ENCODE peak calls at places on chromosomes 12 and 14, in five cellular contexts. A is endothelial cell of umbilical vein, L is sigmoid colon, J is transverse colon, N is GM12892. I is an unnamed sample.

GRCh38 chr14:56341766-56342418 is 223.7 kb downstream of the PELI2 start:
- DNase-seq in N (no peak), A (peak), J (no peak), L (no peak), I (no peak)

GRCh38 chr14:99579903-99580570 is 24.0 kb downstream of the CCDC85C start:
- DNase-seq in L (no peak), J (peak), A (peak), N (no peak), I (no peak)

GRCh38 chr14:56998728-56999127 is 188.4 kb upstream of the OTX2 start:
- DNase-seq in L (no peak), A (no peak), N (no peak), J (no peak), I (no peak)

GRCh38 chr12:6923851-6924250 is 3.9 kb upstream of the ATN1 start:
- DNase-seq in J (no peak), A (no peak), L (peak), N (no peak), I (no peak)

GRCh38 chr14:32602699-32603098 is 273.6 kb downstream of the AKAP6 start:
- DNase-seq in L (no peak), J (no peak), N (no peak), A (no peak), I (no peak)

GRCh38 chr12:12872139-12872933 is 19.0 kb upstream of the GPRC5A start:
- DNase-seq in J (peak), A (peak), N (no peak), L (no peak), I (no peak)

GRCh38 chr12:65495233-65495632 is 216.8 kb downstream of the MSRB3 start:
- DNase-seq in N (no peak), A (no peak), L (no peak), J (no peak), I (no peak)

GRCh38 chr12:98156697-98157096 is 358.7 kb upstream of the TMPO start:
- DNase-seq in N (no peak), A (no peak), L (no peak), J (no peak), I (no peak)

GRCh38 chr12:119721306-119721705 is 53.4 kb downstream of the PRKAB1 start:
- DNase-seq in N (no peak), J (no peak), L (no peak), A (no peak), I (no peak)

GRCh38 chr12:50162225-50162624 is 4.9 kb downstream of the CERS5 start:
- DNase-seq in L (no peak), A (no peak), N (no peak), J (no peak), I (no peak)

GRCh38 chr14:70856851-70857498 is 47.7 kb upstream of the MAP3K9 start:
- DNase-seq in J (no peak), A (no peak), N (no peak), L (no peak), I (no peak)

GRCh38 chr12:107635139-107635538 is 50.5 kb upstream of the PWP1 start:
- DNase-seq in A (peak), N (no peak), J (no peak), L (no peak), I (no peak)

GRCh38 chr12:93195511-93195910 is 182.2 kb upstream of the NUDT4 start:
- DNase-seq in A (no peak), J (no peak), N (no peak), L (no peak), I (no peak)

GRCh38 chr14:50347521-50347920 is 35.4 kb downstream of the DMAC2L start:
- DNase-seq in N (no peak), L (no peak), J (no peak), A (peak), I (no peak)

GRCh38 chr14:75793806-75794205 is 132.8 kb downstream of the TTLL5 start:
- DNase-seq in N (no peak), A (no peak), J (no peak), L (no peak), I (no peak)

GRCh38 chr12:120720234-120720968 is 5.2 kb upstream of the ACADS start:
- DNase-seq in N (no peak), J (no peak), A (no peak), L (peak), I (no peak)

GRCh38 chr12:34604631-34605509 is 582.6 kb downstream of the ALG10 start:
- DNase-seq in A (no peak), L (peak), N (no peak), J (no peak), I (peak)

GRCh38 chr12:1916396-1917171 is 1.9 kb downstream of the CACNA2D4 start:
- DNase-seq in A (no peak), J (no peak), N (no peak), L (peak), I (peak)

GRCh38 chr12:65895759-65896656 is 71.7 kb downstream of the HMGA2 start:
- DNase-seq in N (no peak), J (no peak), L (no peak), A (no peak), I (no peak)

GRCh38 chr12:94037444-94037843 is 110.9 kb upstream of the PLXNC1 start:
- DNase-seq in L (no peak), N (no peak), A (no peak), J (no peak), I (no peak)

GRCh38 chr12:6336859-6337744 is 4.8 kb downstream of the TNFRSF1A start:
- DNase-seq in J (peak), N (no peak), L (no peak), A (peak), I (no peak)

GRCh38 chr12:4152145-4152795 is 121.3 kb upstream of the CCND2 start:
- DNase-seq in A (no peak), L (no peak), J (no peak), N (no peak), I (no peak)

GRCh38 chr12:4151362-4152121 is 122.0 kb upstream of the CCND2 start:
- DNase-seq in L (no peak), A (no peak), N (no peak), J (no peak), I (no peak)

GRCh38 chr12:4145990-4146859 is 127.3 kb upstream of the CCND2 start:
- DNase-seq in J (no peak), L (no peak), N (no peak), A (no peak), I (no peak)

GRCh38 chr12:4147051-4147481 is 126.5 kb upstream of the CCND2 start:
- DNase-seq in J (no peak), N (no peak), L (no peak), A (no peak), I (no peak)

DNA sequence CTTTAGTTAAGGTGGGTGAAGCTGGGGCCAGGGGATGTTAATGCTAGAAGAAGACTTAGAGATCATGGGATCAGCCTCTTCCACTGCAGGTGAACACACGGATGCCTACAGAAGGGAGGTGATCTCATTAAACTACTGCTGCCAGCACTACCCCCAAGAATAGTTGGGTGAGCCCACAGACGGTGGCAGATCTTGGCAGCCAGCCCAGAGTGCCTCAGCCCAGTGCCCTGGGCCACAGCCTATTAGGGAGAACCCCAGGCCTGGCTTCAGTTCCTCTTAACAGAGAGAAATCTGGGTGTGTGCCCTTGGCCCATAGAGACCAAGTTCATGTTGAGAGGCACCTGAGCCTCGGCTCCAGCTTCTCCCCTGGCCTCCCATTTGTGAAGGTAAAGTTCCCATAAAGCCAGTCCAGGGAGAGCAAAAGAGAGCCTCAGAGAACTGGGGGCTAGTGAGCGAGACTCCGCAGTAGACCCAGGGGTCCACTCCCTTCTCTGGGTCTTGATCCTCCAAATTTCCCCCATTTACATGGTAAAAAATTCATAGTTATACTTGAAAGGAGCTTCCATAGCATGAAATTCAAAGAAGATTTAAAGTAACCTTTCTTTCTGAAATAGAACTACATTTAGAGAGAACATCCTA is 125.0 kb upstream of the CCND2 start:
- DNase-seq in A (no peak), L (peak), N (no peak), J (peak), I (no peak)
- TF ChIP-seq POLR2AphosphoS5 in A (no peak), L (no peak), N (no peak), J (no peak), I (no peak)

GRCh38 chr12:68838046-68838886 is 30.3 kb downstream of the MDM2 start:
- DNase-seq in J (no peak), L (no peak), N (no peak), A (no peak), I (no peak)
- TF ChIP-seq POLR2AphosphoS5 in J (no peak), L (no peak), N (peak), A (no peak), I (no peak)

DNA sequence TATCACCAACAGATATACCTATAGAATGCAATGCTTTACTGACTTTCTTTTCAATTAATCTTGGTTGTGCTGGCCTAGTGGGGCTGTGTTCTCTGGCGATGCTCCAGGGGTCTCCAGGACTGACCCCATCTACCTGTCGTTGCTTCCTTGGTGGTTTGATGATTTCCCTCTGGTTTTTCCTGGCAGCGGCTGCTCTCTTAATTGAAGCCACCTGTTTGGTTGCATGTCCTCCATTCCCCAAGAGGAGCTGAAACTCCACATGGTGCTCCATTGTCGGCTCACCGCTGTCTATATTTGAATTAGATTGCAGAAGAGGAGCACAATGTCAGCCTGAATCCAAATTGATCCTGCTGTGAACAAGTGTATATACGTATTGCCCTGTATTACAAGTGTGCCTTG is 7.1 kb upstream of the IFNG-AS1 start:
- DNase-seq in J (no peak), A (no peak), L (no peak), N (no peak), I (no peak)
- TF ChIP-seq POLR2AphosphoS5 in J (no peak), A (no peak), L (no peak), N (no peak), I (no peak)

GRCh38 chr12:92056290-92056689 is 89.4 kb downstream of the BTG1 start:
- DNase-seq in J (no peak), L (no peak), A (no peak), N (no peak), I (no peak)

GRCh38 chr12:92051441-92051840 is 94.2 kb downstream of the BTG1 start:
- DNase-seq in A (no peak), L (no peak), J (no peak), N (no peak), I (no peak)

GRCh38 chr12:92059976-92060375 is 85.7 kb downstream of the BTG1 start:
- DNase-seq in J (no peak), L (no peak), N (no peak), A (no peak), I (no peak)

GRCh38 chr12:92058664-92059063 is 87.0 kb downstream of the BTG1 start:
- DNase-seq in J (no peak), N (no peak), L (no peak), A (no peak), I (no peak)

GRCh38 chr12:92055877-92056276 is 89.8 kb downstream of the BTG1 start:
- DNase-seq in A (no peak), L (no peak), N (no peak), J (peak), I (no peak)
- TF ChIP-seq POLR2AphosphoS5 in A (no peak), L (no peak), N (no peak), J (no peak), I (no peak)

GRCh38 chr12:68831272-68831671 is 23.3 kb downstream of the MDM2 start:
- DNase-seq in N (no peak), L (no peak), J (no peak), A (no peak), I (no peak)
- TF ChIP-seq POLR2AphosphoS5 in N (peak), L (no peak), J (no peak), A (peak), I (no peak)

GRCh38 chr12:46367351-46368029 is 5.1 kb downstream of the SLC38A2 start:
- DNase-seq in N (no peak), L (no peak), A (peak), J (no peak), I (no peak)
- TF ChIP-seq POLR2AphosphoS5 in N (no peak), L (no peak), A (peak), J (no peak), I (no peak)

GRCh38 chr14:59189281-59189821 is 884 bp downstream of the DAAM1 start:
- DNase-seq in N (no peak), L (no peak), A (no peak), J (no peak), I (peak)

GRCh38 chr14:59187802-59188460 is 536 bp upstream of the DAAM1 start:
- DNase-seq in J (peak), L (peak), N (no peak), A (no peak), I (no peak)

GRCh38 chr14:59190372-59190771 is 1.9 kb downstream of the DAAM1 start:
- DNase-seq in J (peak), L (no peak), A (no peak), N (no peak), I (no peak)

GRCh38 chr14:59188461-59189280 is at the start of gene DAAM1:
- DNase-seq in N (peak), L (peak), A (peak), J (peak), I (peak)

DNA sequence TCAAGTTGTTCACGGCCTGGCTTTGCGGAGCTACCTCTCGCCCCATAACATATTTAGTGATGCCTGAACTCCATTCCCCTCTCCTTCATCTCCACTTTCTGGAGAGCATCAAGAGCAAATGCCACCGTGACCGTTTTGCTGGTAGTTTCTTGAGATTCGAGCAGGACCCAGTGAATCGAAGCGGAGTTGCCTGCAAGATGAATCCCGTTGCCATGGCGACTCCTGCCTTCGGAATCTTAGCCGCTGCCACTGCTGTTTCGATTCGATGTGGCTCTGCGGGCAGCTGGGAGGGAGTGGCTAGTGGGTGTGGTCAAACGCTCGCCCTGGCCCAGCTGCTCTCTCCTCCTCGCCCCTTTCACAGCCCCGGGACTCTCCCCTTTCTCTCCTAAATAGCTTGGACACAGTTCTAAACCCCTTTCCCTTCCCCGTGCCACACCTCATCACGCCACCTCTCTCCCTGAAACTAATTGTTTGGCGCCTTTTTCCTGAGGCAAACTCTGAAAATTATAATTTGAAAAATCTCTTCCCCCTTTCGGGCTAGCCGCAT is 1.4 kb downstream of the DAAM1 start:
- DNase-seq in A (peak), N (peak), L (peak), J (peak), I (peak)
- TF ChIP-seq POLR2AphosphoS5 in A (no peak), N (no peak), L (peak), J (peak), I (no peak)

GRCh38 chr14:68794130-68794855 is 1.4 kb upstream of the ZFP36L1 start:
- DNase-seq in N (no peak), J (peak), A (peak), L (peak), I (peak)
- TF ChIP-seq POLR2AphosphoS5 in N (no peak), J (peak), A (peak), L (peak), I (peak)

I was measured in suprapubic skin.